ENCODE peak calls at places on chromosome 7, in four cellular contexts. M is Calu3, V is A549, L is H1. T is an unnamed sample.
A peak's percentile ranks its signal among the peaks of the same experiment; 100 is the strongest.

GRCh38 chr7:4131043-4131442 is 551.1 kb upstream of the FOXK1 start:
- DNase-seq in M (no peak), V (no peak), L (no peak), T (no peak)

GRCh38 chr7:91852263-91852741 is 28.2 kb downstream of the MTERF1 start:
- DNase-seq in M (no peak), V (peak; percentile 19), L (no peak), T (no peak)

GRCh38 chr7:142436601-142437000 is 178.7 kb upstream of the PRSS58 start:
- DNase-seq in M (no peak), V (no peak), L (no peak), T (no peak)

GRCh38 chr7:45161138-45161537 is 3.5 kb downstream of the RAMP3 start:
- DNase-seq in M (no peak), V (no peak), L (no peak), T (no peak)

GRCh38 chr7:50745336-50745735 is 37.4 kb downstream of the GRB10 start:
- DNase-seq in M (no peak), V (no peak), L (no peak), T (no peak)

GRCh38 chr7:90232440-90232839 is 12.5 kb upstream of the CFAP69 start:
- DNase-seq in M (no peak), V (no peak), L (no peak), T (no peak)

GRCh38 chr7:47658886-47659635 is 77.2 kb upstream of the TNS3 start:
- DNase-seq in M (no peak), V (no peak), L (no peak), T (no peak)

GRCh38 chr7:73977626-73978618 is 50.1 kb upstream of the ELN start:
- DNase-seq in M (no peak), V (peak; percentile 37), L (no peak), T (no peak)

GRCh38 chr7:19024261-19024660 is 93.2 kb downstream of the TWIST1 start:
- DNase-seq in M (no peak), V (no peak), L (no peak), T (no peak)

GRCh38 chr7:26686448-26686981 is 177.9 kb downstream of the SKAP2 start:
- DNase-seq in M (peak; percentile 11), V (peak; percentile 54), L (peak; percentile 19), T (no peak)

GRCh38 chr7:128947854-128948253 is 10.1 kb downstream of the IRF5 start:
- DNase-seq in M (no peak), V (no peak), L (no peak), T (no peak)

GRCh38 chr7:35875292-35875691 is 74.4 kb downstream of the SEPTIN7 start:
- DNase-seq in M (no peak), V (no peak), L (no peak), T (no peak)

GRCh38 chr7:90246184-90246583 is 1.2 kb downstream of the CFAP69 start:
- DNase-seq in M (no peak), V (no peak), L (no peak), T (no peak)

GRCh38 chr7:116293139-116293538 is 82.8 kb downstream of the TES start:
- DNase-seq in M (no peak), V (no peak), L (no peak), T (no peak)

GRCh38 chr7:112185005-112185834 is 21.0 kb downstream of the DOCK4 start:
- DNase-seq in M (no peak), V (no peak), L (no peak), T (no peak)

GRCh38 chr7:136857573-136857972 is 10.9 kb upstream of the CHRM2 start:
- DNase-seq in M (no peak), V (no peak), L (no peak), T (no peak)

GRCh38 chr7:46982928-46983327 is 599.0 kb downstream of the TNS3 start:
- DNase-seq in M (no peak), V (no peak), L (no peak), T (no peak)

GRCh38 chr7:36128448-36129047 is 24.5 kb upstream of the EEPD1 start:
- DNase-seq in M (peak; percentile 91), V (peak; percentile 90), L (no peak), T (peak; percentile 40)

GRCh38 chr7:4951903-4952636 is 6.9 kb downstream of the MMD2 start:
- DNase-seq in M (peak; percentile 45), V (no peak), L (no peak), T (no peak)

GRCh38 chr7:130756316-130756715 is 22.3 kb upstream of the KLF14 start:
- DNase-seq in M (no peak), V (no peak), L (no peak), T (no peak)
- TF ChIP-seq CTCF in M (no peak), V (no peak), L (no peak), T (no peak)

GRCh38 chr7:67855322-67855721 is 858.7 kb downstream of the TYW1 start:
- DNase-seq in M (no peak), V (no peak), L (no peak), T (no peak)

GRCh38 chr7:67854784-67855183 is 858.2 kb downstream of the TYW1 start:
- DNase-seq in M (no peak), V (no peak), L (no peak), T (no peak)

GRCh38 chr7:67857698-67858097 is 861.1 kb downstream of the TYW1 start:
- DNase-seq in M (no peak), V (no peak), L (no peak), T (no peak)

GRCh38 chr7:67854236-67854635 is 857.6 kb downstream of the TYW1 start:
- DNase-seq in M (no peak), V (no peak), L (no peak), T (no peak)

GRCh38 chr7:67856046-67856445 is 859.4 kb downstream of the TYW1 start:
- DNase-seq in M (no peak), V (no peak), L (no peak), T (no peak)
- TF ChIP-seq CTCF in M (no peak), V (no peak), L (peak; percentile 13), T (no peak)

GRCh38 chr7:13117103-13117502 is 429.7 kb downstream of the ARL4A start:
- DNase-seq in M (peak; percentile 20), V (peak; percentile 29), L (no peak), T (no peak)
- TF ChIP-seq CTCF in M (peak; percentile 63), V (peak; percentile 71), L (no peak), T (peak; percentile 54)

DNA sequence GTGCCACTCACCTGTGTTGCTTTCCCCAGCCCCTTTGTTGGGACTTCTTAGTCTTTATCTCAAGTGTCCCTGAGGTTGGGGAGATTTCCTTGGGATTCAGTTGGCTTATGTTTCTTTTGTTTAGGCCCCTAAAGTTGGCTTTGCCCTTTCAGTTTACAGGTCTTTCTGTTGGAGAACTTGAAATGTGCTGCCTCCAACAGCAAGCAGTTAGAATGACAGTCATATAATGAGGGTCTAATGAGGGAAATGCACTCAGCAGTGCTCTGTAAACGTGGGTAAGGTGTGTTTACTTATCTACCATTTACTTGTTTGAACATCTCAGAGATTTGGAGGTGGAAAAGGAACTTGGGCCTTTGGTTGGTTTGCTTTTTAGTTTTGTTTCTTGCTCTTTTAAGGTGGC is 191.4 kb upstream of the STK17A start:
- DNase-seq in M (no peak), V (no peak), L (no peak), T (no peak)
- TF ChIP-seq CTCF in M (no peak), V (no peak), L (no peak), T (no peak)

DNA sequence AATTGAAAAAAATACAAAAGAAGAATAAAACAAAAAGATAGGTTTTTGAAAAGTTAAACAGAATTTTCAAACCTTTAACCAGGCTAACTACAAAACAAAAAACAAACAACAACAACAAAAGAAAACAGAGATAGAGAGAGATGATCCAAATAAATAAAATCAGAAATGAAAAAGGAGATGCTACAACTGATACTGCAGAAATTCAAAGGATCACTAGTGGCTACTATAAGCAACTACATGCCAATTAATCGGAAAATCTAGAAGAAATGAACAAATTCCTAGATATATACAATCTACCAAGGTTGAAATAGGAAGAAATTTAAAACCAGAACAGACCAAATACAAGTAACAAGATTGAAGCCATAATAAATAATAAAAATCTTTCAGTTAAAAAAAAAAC is 326.8 kb upstream of the VSTM2A start:
- DNase-seq in M (no peak), V (no peak), L (no peak), T (no peak)
- TF ChIP-seq CTCF in M (no peak), V (no peak), L (no peak), T (no peak)

DNA sequence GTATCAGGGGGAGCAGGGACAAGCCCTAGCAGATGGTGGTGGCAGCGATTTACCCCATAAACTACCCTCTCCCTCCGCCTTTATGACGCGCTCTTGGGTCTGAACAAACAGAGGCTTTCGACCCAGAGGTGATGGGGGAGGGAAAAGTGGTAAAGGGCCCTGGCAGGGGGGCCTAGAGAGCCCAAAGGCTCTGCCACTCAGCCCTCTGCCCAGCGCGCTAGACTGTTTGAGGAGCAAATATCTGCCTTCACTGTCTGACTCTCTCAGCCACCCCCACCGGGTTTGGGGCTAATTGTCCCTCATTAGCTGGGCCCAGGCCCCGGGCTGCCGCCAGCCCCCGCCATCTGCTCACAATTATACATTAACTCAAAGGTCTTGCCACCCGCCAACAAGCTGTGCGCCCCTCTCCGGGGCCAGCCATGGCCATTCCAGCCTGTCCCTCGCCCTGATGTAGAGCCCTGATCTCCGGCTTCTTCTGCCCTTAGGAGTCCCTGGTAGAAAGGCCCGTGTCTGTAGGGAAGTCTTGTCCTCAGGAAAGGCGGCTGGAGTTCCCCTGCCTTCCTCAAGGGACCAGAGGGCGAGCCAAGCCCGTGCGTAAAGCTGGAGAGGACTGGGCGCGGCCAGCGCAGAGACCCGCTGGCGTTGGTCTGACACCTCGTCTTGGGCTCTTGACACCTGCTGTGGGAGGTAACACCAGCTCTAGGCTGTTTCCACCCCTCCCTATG is 1.9 kb upstream of the PAX4 start:
- DNase-seq in M (no peak), V (peak; percentile 41), L (no peak), T (no peak)
- TF ChIP-seq CTCF in M (no peak), V (no peak), L (peak; percentile 36), T (no peak)

DNA sequence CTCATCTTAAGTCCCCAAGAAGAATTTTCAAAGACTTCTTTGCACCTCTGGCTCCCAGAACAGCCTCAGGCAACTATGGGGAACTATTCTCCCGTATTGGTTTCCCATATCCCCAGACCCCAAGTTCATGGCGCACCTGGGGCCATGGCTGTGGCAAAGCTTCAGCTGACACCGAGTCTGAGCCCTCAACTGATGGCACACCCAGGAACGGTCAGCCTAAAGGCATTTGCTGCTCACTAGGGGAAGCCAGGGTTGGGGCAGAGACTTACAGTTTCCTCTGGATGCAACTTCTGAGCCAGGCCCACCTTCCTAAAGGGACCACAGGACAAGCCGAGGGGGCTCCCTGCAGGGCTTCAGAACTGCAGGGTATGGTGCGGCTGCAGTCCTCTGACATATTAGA is 13.7 kb upstream of the CPA1 start:
- DNase-seq in M (no peak), V (no peak), L (no peak), T (no peak)
- TF ChIP-seq CTCF in M (no peak), V (no peak), L (no peak), T (no peak)